ENCODE peak calls at places on chromosomes 5 and 9, in five cellular contexts. One of them, this sample, is unnamed.

GRCh38 chr9:122263699-122264349 is 816 bp downstream of the RBM18 start:
- DNase-seq in ecto neural progenitor cell: no peak
- DNase-seq in ACHN: peak; percentile 30
- DNase-seq in NCI-H1105: no peak
- DNase-seq in stimulated activated CD8-positive, alpha-beta memory T cell treated with anti-CD3 and anti-CD28 coated beads, Interleukin-7, amount 100 ng/mL, for 24 hours: no peak
- DNase-seq in this sample: no peak

GRCh38 chr5:180641566-180641900 is 7.9 kb downstream of the FLT4 start:
- DNase-seq in NCI-H1105: no peak
- DNase-seq in ecto neural progenitor cell: no peak
- DNase-seq in ACHN: no peak
- DNase-seq in stimulated activated CD8-positive, alpha-beta memory T cell treated with anti-CD3 and anti-CD28 coated beads, Interleukin-7, amount 100 ng/mL, for 24 hours: no peak
- DNase-seq in this sample: peak; percentile 45

GRCh38 chr5:110757118-110757729 is 18.4 kb downstream of the SLC25A46 start:
- DNase-seq in ecto neural progenitor cell: no peak
- DNase-seq in stimulated activated CD8-positive, alpha-beta memory T cell treated with anti-CD3 and anti-CD28 coated beads, Interleukin-7, amount 100 ng/mL, for 24 hours: no peak
- DNase-seq in NCI-H1105: peak; percentile 9
- DNase-seq in ACHN: peak; percentile 46
- DNase-seq in this sample: no peak

GRCh38 chr5:107431998-107432397 is 238.7 kb downstream of the EFNA5 start:
- DNase-seq in stimulated activated CD8-positive, alpha-beta memory T cell treated with anti-CD3 and anti-CD28 coated beads, Interleukin-7, amount 100 ng/mL, for 24 hours: no peak
- DNase-seq in ecto neural progenitor cell: no peak
- DNase-seq in ACHN: peak; percentile 37
- DNase-seq in NCI-H1105: no peak
- DNase-seq in this sample: no peak

GRCh38 chr5:74251106-74252032 is 389.2 kb downstream of the ENC1 start:
- DNase-seq in NCI-H1105: no peak
- DNase-seq in stimulated activated CD8-positive, alpha-beta memory T cell treated with anti-CD3 and anti-CD28 coated beads, Interleukin-7, amount 100 ng/mL, for 24 hours: no peak
- DNase-seq in ecto neural progenitor cell: no peak
- DNase-seq in ACHN: peak; percentile 72
- DNase-seq in this sample: no peak

GRCh38 chr9:34500623-34501267 is 22.0 kb downstream of the ENHO start:
- DNase-seq in ACHN: peak; percentile 42
- DNase-seq in NCI-H1105: peak; percentile 49
- DNase-seq in ecto neural progenitor cell: peak; percentile 81
- DNase-seq in stimulated activated CD8-positive, alpha-beta memory T cell treated with anti-CD3 and anti-CD28 coated beads, Interleukin-7, amount 100 ng/mL, for 24 hours: peak; percentile 70
- DNase-seq in this sample: peak; percentile 92

GRCh38 chr9:93807166-93808013 is 147.8 kb downstream of the BARX1 start:
- DNase-seq in ACHN: no peak
- DNase-seq in ecto neural progenitor cell: peak; percentile 39
- DNase-seq in NCI-H1105: peak; percentile 51
- DNase-seq in stimulated activated CD8-positive, alpha-beta memory T cell treated with anti-CD3 and anti-CD28 coated beads, Interleukin-7, amount 100 ng/mL, for 24 hours: no peak
- DNase-seq in this sample: peak; percentile 24

GRCh38 chr9:94780516-94780950 is 54.0 kb downstream of the AOPEP start:
- DNase-seq in NCI-H1105: no peak
- DNase-seq in ecto neural progenitor cell: no peak
- DNase-seq in stimulated activated CD8-positive, alpha-beta memory T cell treated with anti-CD3 and anti-CD28 coated beads, Interleukin-7, amount 100 ng/mL, for 24 hours: no peak
- DNase-seq in ACHN: no peak
- DNase-seq in this sample: no peak

GRCh38 chr5:123099514-123100151 is 10.6 kb downstream of the PRDM6 start:
- DNase-seq in NCI-H1105: no peak
- DNase-seq in stimulated activated CD8-positive, alpha-beta memory T cell treated with anti-CD3 and anti-CD28 coated beads, Interleukin-7, amount 100 ng/mL, for 24 hours: no peak
- DNase-seq in ecto neural progenitor cell: peak; percentile 77
- DNase-seq in ACHN: peak; percentile 33
- DNase-seq in this sample: peak; percentile 84

GRCh38 chr5:56409331-56410190 is 176.4 kb upstream of the ANKRD55 start:
- DNase-seq in ecto neural progenitor cell: no peak
- DNase-seq in stimulated activated CD8-positive, alpha-beta memory T cell treated with anti-CD3 and anti-CD28 coated beads, Interleukin-7, amount 100 ng/mL, for 24 hours: no peak
- DNase-seq in ACHN: peak; percentile 12
- DNase-seq in NCI-H1105: no peak
- DNase-seq in this sample: no peak

GRCh38 chr5:170809551-170809950 is 26.0 kb downstream of the GABRP start:
- DNase-seq in NCI-H1105: peak; percentile 33
- DNase-seq in ACHN: peak; percentile 44
- DNase-seq in ecto neural progenitor cell: no peak
- DNase-seq in stimulated activated CD8-positive, alpha-beta memory T cell treated with anti-CD3 and anti-CD28 coated beads, Interleukin-7, amount 100 ng/mL, for 24 hours: no peak
- DNase-seq in this sample: peak; percentile 59

GRCh38 chr5:37954561-37954960 is 114.7 kb upstream of the GDNF start:
- DNase-seq in ecto neural progenitor cell: no peak
- DNase-seq in NCI-H1105: no peak
- DNase-seq in stimulated activated CD8-positive, alpha-beta memory T cell treated with anti-CD3 and anti-CD28 coated beads, Interleukin-7, amount 100 ng/mL, for 24 hours: no peak
- DNase-seq in ACHN: no peak
- DNase-seq in this sample: no peak

GRCh38 chr5:24428345-24428744 is 216.4 kb downstream of the CDH10 start:
- DNase-seq in NCI-H1105: no peak
- DNase-seq in stimulated activated CD8-positive, alpha-beta memory T cell treated with anti-CD3 and anti-CD28 coated beads, Interleukin-7, amount 100 ng/mL, for 24 hours: no peak
- DNase-seq in ACHN: no peak
- DNase-seq in ecto neural progenitor cell: no peak
- DNase-seq in this sample: no peak